ENCODE peak calls at places on chromosome 16, in four cellular contexts. T is mammary epithelial cell, M is IMR-90, G is esophagus squamous epithelium. D is an unnamed sample.
A peak's percentile ranks its signal among the peaks of the same experiment; 100 is the strongest.

GRCh38 chr16:24253192-24253591 is 2.9 kb upstream of the CACNG3 start:
- DNase-seq in T (peak; percentile 32), M (peak; percentile 38), G (no peak), D (peak; percentile 60)

GRCh38 chr16:27759301-27759871 is 209.4 kb downstream of the KATNIP start:
- DNase-seq in T (peak; percentile 36), M (peak; percentile 72), G (no peak), D (peak; percentile 2)

GRCh38 chr16:35339337-35339736 is 1879.9 kb downstream of the TP53TG3F start:
- DNase-seq in T (no peak), M (no peak), G (no peak), D (no peak)

GRCh38 chr16:71460246-71460645 is 1.8 kb downstream of the ZNF23 start:
- DNase-seq in T (peak; percentile 25), M (peak; percentile 88), G (no peak), D (peak; percentile 47)

GRCh38 chr16:10906914-10907756 is 30.1 kb downstream of the CIITA start:
- DNase-seq in T (no peak), M (no peak), G (no peak), D (no peak)

GRCh38 chr16:27379919-27380318 is 22.1 kb upstream of the IL21R start:
- DNase-seq in T (no peak), M (no peak), G (no peak), D (no peak)

GRCh38 chr16:11497329-11497805 is 89.4 kb downstream of the LITAF start:
- DNase-seq in T (peak; percentile 96), M (peak; percentile 56), G (no peak), D (peak; percentile 96)

GRCh38 chr16:86085795-86086194 is 186.8 kb downstream of the IRF8 start:
- DNase-seq in T (no peak), M (no peak), G (no peak), D (no peak)

GRCh38 chr16:14364386-14365199 is 265.5 kb downstream of the PARN start:
- DNase-seq in T (no peak), M (peak; percentile 89), G (no peak), D (peak; percentile 68)

GRCh38 chr16:9332574-9333148 is 241.2 kb downstream of the HAPSTR1 start:
- DNase-seq in T (no peak), M (no peak), G (no peak), D (no peak)

GRCh38 chr16:65121870-65122723 is at the start of gene CDH11:
- DNase-seq in T (peak; percentile 3), M (peak; percentile 82), G (no peak), D (peak; percentile 14)

GRCh38 chr16:11039726-11040125 is 95.4 kb downstream of the CLEC16A start:
- DNase-seq in T (no peak), M (no peak), G (no peak), D (no peak)

GRCh38 chr16:72558501-72558900 is 386.5 kb upstream of the PMFBP1 start:
- DNase-seq in T (no peak), M (no peak), G (no peak), D (no peak)

GRCh38 chr16:57689772-57690558 is 4.6 kb upstream of the DRC7 start:
- DNase-seq in T (no peak), M (no peak), G (no peak), D (no peak)

GRCh38 chr16:86428729-86429472 is 81.4 kb upstream of the FOXF1 start:
- DNase-seq in T (no peak), M (no peak), G (no peak), D (no peak)

GRCh38 chr16:71440669-71441347 is 1.0 kb downstream of the TLE7 start:
- DNase-seq in T (no peak), M (no peak), G (no peak), D (no peak)

GRCh38 chr16:87318158-87318644 is 1.0 kb upstream of the C16orf95 start:
- DNase-seq in T (no peak), M (peak; percentile 16), G (no peak), D (no peak)

GRCh38 chr16:52149003-52149402 is 397.9 kb downstream of the TOX3 start:
- DNase-seq in T (no peak), M (no peak), G (no peak), D (no peak)

GRCh38 chr16:57301126-57301817 is 16.8 kb upstream of the PLLP start:
- DNase-seq in T (no peak), M (no peak), G (no peak), D (no peak)

GRCh38 chr16:50603206-50604064 is 55.2 kb downstream of the NKD1 start:
- DNase-seq in T (peak; percentile 27), M (no peak), G (no peak), D (no peak)

GRCh38 chr16:23874613-23875294 is 39.0 kb downstream of the PRKCB start:
- DNase-seq in T (peak; percentile 7), M (no peak), G (no peak), D (peak; percentile 31)

GRCh38 chr16:11801481-11802021 is 4.5 kb upstream of the ZC3H7A start:
- DNase-seq in T (peak; percentile 71), M (peak; percentile 65), G (no peak), D (no peak)

GRCh38 chr16:84555418-84556196 is 51.1 kb upstream of the MEAK7 start:
- DNase-seq in T (no peak), M (no peak), G (no peak), D (no peak)

GRCh38 chr16:81647527-81647926 is 131.6 kb upstream of the PLCG2 start:
- DNase-seq in T (peak; percentile 84), M (peak; percentile 84), G (no peak), D (peak; percentile 79)

GRCh38 chr16:85878875-85879274 is 20.1 kb upstream of the IRF8 start:
- DNase-seq in T (peak; percentile 57), M (peak; percentile 71), G (no peak), D (peak; percentile 27)

GRCh38 chr16:22232277-22233049 is 26.4 kb downstream of the EEF2K start:
- DNase-seq in T (peak; percentile 72), M (peak; percentile 72), G (no peak), D (peak; percentile 91)

GRCh38 chr16:53156516-53156915 is 101.7 kb downstream of the CHD9 start:
- DNase-seq in T (no peak), M (peak; percentile 45), G (no peak), D (no peak)

GRCh38 chr16:23435500-23435899 is 17.5 kb downstream of the COG7 start:
- DNase-seq in T (peak; percentile 34), M (peak; percentile 48), G (no peak), D (peak; percentile 71)

GRCh38 chr16:78024159-78024558 is 1.8 kb downstream of the CLEC3A start:
- DNase-seq in T (no peak), M (no peak), G (no peak), D (no peak)

GRCh38 chr16:72794986-72795385 is 252.9 kb downstream of the ZFHX3 start:
- DNase-seq in T (no peak), M (no peak), G (no peak), D (no peak)

GRCh38 chr16:83403751-83404150 is 404.0 kb upstream of the HSBP1 start:
- DNase-seq in T (peak; percentile 85), M (peak; percentile 85), G (no peak), D (peak; percentile 51)

GRCh38 chr16:76278976-76279375 is 1.8 kb downstream of the CNTNAP4 start:
- DNase-seq in T (peak; percentile 7), M (no peak), G (no peak), D (peak; percentile 53)

GRCh38 chr16:85750827-85751641 is at the start of gene C16orf74:
- DNase-seq in T (peak; percentile 68), M (peak; percentile 35), G (no peak), D (peak; percentile 70)

GRCh38 chr16:52613508-52613907 is 66.6 kb upstream of the TOX3 start:
- DNase-seq in T (no peak), M (no peak), G (no peak), D (no peak)

GRCh38 chr16:23286131-23286532 is 16.0 kb upstream of the SCNN1B start:
- DNase-seq in T (peak; percentile 97), M (peak; percentile 59), G (no peak), D (peak; percentile 68)

GRCh38 chr16:19396555-19397011 is 21.1 kb upstream of the TMC5 start:
- DNase-seq in T (peak; percentile 16), M (no peak), G (no peak), D (peak; percentile 95)

DNA sequence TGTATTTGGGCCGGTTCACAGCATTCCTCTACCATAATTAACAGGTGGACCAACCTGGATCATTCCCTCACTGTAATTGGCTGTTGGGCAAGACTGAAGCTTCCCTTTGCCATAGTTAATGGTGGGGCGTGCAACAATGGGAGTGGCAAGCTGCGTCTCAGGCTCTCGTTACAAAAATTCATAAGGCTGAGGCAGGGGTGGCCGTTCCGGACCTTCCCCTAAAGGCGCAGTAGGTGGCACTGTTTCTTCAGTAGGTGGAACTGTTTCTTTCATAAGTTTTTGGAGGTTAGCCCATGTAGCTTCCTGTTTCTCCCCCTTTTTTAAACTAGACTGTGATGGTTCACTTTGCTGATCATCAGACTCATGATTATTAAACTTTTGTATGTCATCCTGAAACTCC is 17.0 kb upstream of the TMC5 start:
- DNase-seq in T (no peak), M (no peak), G (no peak), D (no peak)
- TF ChIP-seq CTCF in T (peak; percentile 4), M (no peak), G (peak; percentile 61), D (no peak)

GRCh38 chr16:88642881-88643545 is 4.6 kb downstream of the IL17C start:
- DNase-seq in T (no peak), M (no peak), G (no peak), D (no peak)
- TF ChIP-seq CTCF in T (no peak), M (no peak), G (no peak), D (no peak)

DNA sequence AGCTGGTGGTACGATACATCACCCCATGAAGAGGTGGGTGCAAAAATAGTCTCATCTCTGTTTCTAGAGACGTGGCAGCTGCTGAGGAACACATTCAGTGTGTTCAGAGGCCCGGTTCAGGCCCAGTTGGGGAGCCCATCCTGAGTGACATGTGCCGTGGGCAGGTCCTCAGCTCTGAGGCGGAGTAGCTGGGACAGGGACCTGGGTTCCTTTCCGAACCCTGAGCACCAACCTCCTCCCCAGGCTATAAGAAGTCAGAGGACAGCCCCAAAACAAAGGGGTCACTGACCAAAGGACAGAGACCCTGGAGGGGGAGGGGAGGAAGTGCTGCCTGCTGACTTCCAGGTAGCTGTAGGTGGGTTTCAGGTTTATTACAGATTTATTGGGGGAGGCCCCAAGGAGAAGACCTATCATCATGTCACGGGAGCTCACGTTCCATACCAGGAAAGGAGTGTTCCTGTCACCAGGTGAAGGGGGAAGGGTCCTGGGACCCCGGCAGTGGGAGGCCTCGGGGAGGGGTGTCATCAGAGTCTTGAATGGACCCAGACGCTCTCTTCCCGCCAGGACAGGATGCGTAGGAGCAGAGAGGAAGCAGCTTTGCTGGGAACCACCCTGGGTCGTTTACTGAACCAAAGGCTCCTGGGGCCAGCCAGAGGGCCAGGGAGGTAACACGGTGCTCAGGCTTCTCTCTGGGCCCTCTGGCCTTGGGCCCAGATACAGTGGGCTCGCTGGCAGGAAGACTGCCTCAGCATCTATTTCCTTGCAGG is 4.9 kb downstream of the LDHD start:
- DNase-seq in T (no peak), M (no peak), G (no peak), D (no peak)
- TF ChIP-seq CTCF in T (no peak), M (no peak), G (no peak), D (no peak)

DNA sequence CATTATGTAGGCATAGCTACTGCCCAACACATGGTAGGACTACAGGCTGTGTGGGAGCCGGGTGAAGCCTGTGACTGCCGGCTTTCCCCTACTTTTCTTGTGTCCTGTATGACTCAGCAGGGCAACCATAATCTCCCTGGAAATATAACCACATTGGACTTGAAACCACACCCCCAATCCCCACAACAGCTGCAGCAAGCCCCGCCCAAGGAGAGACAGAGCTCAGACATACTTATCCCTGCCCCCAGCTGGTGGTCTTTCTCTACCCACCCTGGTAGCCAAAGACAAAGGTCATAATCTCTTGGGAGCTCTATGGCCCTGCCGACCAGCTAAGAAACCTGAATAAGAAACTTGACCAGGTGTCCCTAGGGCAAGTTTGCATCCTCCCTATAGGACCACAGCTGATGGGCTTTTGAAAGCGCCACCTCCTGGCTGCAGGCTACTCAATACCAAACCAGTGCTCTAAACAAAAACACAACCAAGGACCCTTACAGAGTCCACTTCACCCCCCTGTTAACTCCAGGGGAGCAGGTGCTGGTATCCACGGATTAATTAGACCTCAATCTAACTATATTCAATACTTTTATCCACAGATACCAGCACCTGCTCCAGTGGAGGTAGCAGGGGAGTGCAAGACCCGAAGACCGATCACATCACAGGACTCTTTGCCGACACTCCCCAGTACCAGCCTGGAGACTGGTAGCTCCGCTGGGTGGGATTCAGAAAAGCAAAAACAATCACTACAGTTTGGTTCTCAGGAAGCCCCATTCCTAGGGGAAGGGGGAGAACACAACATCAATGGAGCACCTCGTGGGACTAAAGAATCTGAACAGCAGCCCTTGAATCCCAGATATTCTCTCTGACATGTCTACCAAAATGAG is 91.2 kb downstream of the IRX5 start:
- DNase-seq in T (peak; percentile 74), M (no peak), G (no peak), D (peak; percentile 57)
- TF ChIP-seq CTCF in T (no peak), M (no peak), G (no peak), D (no peak)